ENCODE peak calls at places on chromosomes 2 and 18, in ten cellular contexts. T is stomach, B is OCI-LY7, Z is endothelial cell, Q is lung, M is tibial artery, S is cardiac muscle cell, C is fibroblast of pulmonary artery, I is A549, X is neural crest cell. O is an unnamed sample.

GRCh38 chr2:212254331-212254730 is 284.3 kb downstream of the ERBB4 start:
- DNase-seq in T (no peak), B (no peak), Z (no peak), Q (no peak), M (no peak), S (no peak), C (no peak), I (no peak), X (no peak), O (no peak)

GRCh38 chr18:45806226-45806625 is 19.2 kb upstream of the SIGLEC15 start:
- DNase-seq in T (no peak), B (no peak), Z (no peak), Q (no peak), M (no peak), S (peak), C (peak), I (no peak), X (no peak), O (peak)

GRCh38 chr2:99140056-99140859 is 1.2 kb upstream of the C2orf15 start:
- DNase-seq in T (no peak), B (no peak), Z (no peak), Q (no peak), M (no peak), S (no peak), C (peak), I (no peak), X (no peak), O (peak)

GRCh38 chr2:41136966-41137494 is 685.1 kb upstream of the SLC8A1 start:
- DNase-seq in T (no peak), B (no peak), Z (no peak), Q (no peak), M (no peak), S (peak), C (peak), I (no peak), X (no peak), O (peak)

GRCh38 chr2:44838116-44838790 is 103.2 kb upstream of the SIX3 start:
- DNase-seq in T (no peak), B (no peak), Z (no peak), Q (no peak), M (no peak), S (no peak), C (no peak), I (no peak), X (no peak), O (no peak)

GRCh38 chr2:136985044-136985443 is 219.7 kb downstream of the THSD7B start:
- DNase-seq in T (no peak), B (no peak), Z (no peak), Q (peak), M (no peak), S (peak), C (peak), I (no peak), X (no peak), O (no peak)

GRCh38 chr2:177131858-177132257 is 80.7 kb upstream of the HNRNPA3 start:
- DNase-seq in T (no peak), B (no peak), Z (no peak), Q (no peak), M (no peak), S (no peak), C (no peak), I (no peak), X (no peak), O (no peak)

GRCh38 chr18:79862562-79862961 is 64.8 kb downstream of the KCNG2 start:
- DNase-seq in T (no peak), B (no peak), Z (no peak), Q (no peak), M (no peak), S (no peak), C (no peak), I (no peak), X (no peak), O (no peak)

GRCh38 chr2:19855528-19856431 is 46.0 kb downstream of the TTC32 start:
- DNase-seq in T (no peak), B (no peak), Z (no peak), Q (no peak), M (no peak), S (no peak), C (no peak), I (no peak), X (no peak), O (no peak)

GRCh38 chr2:32865399-32866068 is 81.2 kb upstream of the LTBP1 start:
- DNase-seq in T (no peak), B (no peak), Z (no peak), Q (no peak), M (no peak), S (peak), C (peak), I (no peak), X (no peak), O (peak)

DNA sequence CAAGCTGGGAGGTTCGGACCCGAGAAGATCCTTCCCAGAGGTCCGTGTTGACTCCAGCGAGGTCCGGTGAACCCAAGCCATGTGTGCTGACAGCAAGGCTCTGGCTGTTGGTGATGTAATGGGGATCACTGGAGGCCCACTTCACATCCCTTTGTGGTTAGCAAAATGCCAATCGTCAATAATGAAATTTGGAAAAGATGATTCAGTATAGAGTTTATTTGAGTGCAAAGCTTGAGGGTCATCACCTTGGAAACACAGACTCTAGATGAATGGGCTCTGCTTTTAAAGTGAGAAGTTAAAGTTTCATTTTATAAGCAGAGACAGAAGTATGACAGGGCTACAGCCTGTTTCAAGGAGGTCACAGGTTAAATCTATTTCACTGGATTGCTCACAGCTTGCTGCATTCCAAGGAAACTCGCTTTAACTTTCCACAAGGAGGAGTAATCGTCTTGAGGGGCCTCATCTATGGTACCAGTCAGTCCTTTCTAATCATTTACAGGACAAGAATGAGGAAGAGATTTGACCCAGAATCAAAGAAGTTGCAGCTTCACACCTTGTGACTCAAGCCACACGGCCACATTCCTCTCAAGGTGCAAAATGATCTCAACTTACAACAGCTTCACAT is 140.5 kb downstream of the TPO start:
- DNase-seq in T (no peak), B (no peak), Z (no peak), Q (no peak), M (no peak), S (peak), C (peak), I (peak), X (no peak), O (peak)
- TF ChIP-seq CTCF in T (no peak), B (no peak), Z (no peak), Q (no peak), M (no peak), S (peak), C (peak), I (no peak), X (no peak), O (peak)

GRCh38 chr2:202060218-202060617 is 12.8 kb upstream of the KIAA2012 start:
- DNase-seq in T (no peak), B (no peak), Z (no peak), Q (no peak), M (no peak), S (no peak), C (no peak), I (no peak), X (no peak), O (no peak)
- TF ChIP-seq CTCF in T (no peak), B (peak), Z (peak), Q (no peak), M (no peak), S (peak), C (peak), I (peak), X (peak), O (peak)

DNA sequence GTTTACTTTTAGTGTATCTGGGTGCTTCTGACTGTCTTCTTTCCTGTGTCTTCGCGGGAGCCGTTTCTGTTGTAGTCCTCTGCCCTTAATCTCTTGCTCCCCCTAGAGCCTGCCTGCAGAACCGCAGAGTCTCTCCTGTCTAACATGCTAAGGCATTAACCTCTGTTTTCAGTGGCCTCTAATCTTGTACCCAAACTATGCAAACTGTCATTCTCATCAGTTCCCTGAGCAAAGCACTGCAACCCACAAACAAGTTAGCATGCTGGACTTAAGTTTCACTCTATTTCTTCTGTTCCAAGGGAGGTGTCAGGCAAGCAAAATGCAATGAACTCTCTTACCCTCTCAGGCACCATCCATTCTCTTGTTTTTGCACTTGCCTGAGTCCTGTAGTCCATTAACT is 138.4 kb downstream of the OTX1 start:
- DNase-seq in T (no peak), B (peak), Z (peak), Q (no peak), M (no peak), S (peak), C (peak), I (peak), X (peak), O (peak)
- TF ChIP-seq CTCF in T (peak), B (peak), Z (peak), Q (no peak), M (no peak), S (peak), C (peak), I (peak), X (peak), O (peak)

DNA sequence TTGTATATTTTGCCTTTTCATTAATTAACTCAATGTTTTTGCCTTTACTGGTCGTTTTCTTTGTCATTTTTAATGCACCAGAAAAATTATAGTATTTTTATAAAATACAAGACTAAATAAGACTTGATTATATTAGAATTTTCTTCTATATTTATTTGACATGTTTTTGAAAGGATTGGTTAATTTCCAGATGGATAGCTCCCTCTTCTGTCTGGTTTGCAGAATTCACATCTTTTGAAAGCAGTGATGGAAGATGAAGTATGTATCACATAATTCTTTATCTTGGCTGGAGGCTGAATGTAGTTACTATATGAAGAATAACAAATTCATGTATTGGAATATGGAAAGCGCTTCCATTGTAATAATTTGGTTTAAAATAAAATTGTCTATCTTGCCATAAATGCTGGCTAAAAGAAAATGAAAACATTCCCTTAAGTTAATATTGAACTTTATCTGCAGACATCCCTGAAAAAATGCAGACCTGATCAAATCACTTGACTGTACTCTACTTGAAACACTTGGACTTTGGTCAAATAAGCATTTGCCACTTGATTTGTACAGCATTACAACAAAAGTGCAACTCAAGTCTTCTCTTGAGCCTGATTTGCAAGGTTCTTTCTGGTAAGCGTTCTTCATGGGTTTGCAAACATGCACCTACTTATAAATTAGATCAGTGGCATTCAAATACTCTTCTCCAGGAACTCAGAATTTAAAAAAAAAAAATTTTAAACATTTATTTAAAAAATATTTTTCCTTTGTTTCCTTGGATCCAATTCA is 86.4 kb upstream of the EFEMP1 start:
- DNase-seq in T (no peak), B (peak), Z (no peak), Q (no peak), M (no peak), S (peak), C (peak), I (peak), X (no peak), O (peak)
- TF ChIP-seq CTCF in T (peak), B (peak), Z (peak), Q (no peak), M (peak), S (peak), C (peak), I (peak), X (peak), O (peak)

O was measured in astrocyte of the spinal cord.